ENCODE peak calls at places on chromosomes 6 and 20, in five cellular contexts. G is NCI-H748 treated with DMSO at 0.1 percent for 48 hours; V is cardiac fibroblast; O is Daoy; W is stimulated activated CD4-positive, alpha-beta T cell treated with anti-CD3 and anti-CD28 coated beads, Interleukin-15, amount 100 ng/mL, for 24 hours. Y is an unnamed sample.

GRCh38 chr20:57398901-57399535 is 7.8 kb downstream of the RBM38 start:
- DNase-seq in W (no peak), G (no peak), O (no peak), V (no peak), Y (no peak)

GRCh38 chr6:7617954-7618764 is 28.2 kb downstream of the SNRNP48 start:
- DNase-seq in O (peak), V (peak), G (no peak), W (peak), Y (no peak)

GRCh38 chr6:62102387-62102786 is 183.6 kb downstream of the KHDRBS2 start:
- DNase-seq in V (no peak), G (no peak), O (no peak), W (no peak), Y (no peak)

GRCh38 chr6:103675807-103676406 is 1183.8 kb downstream of the HACE1 start:
- DNase-seq in O (no peak), G (no peak), V (no peak), W (no peak), Y (no peak)

GRCh38 chr6:124226396-124226795 is 422.7 kb downstream of the NKAIN2 start:
- DNase-seq in V (peak), O (no peak), W (no peak), G (no peak), Y (no peak)

GRCh38 chr20:31869942-31870702 is at the start of the genes DUSP15 and TTLL9:
- DNase-seq in O (peak), G (no peak), V (no peak), W (peak), Y (no peak)

GRCh38 chr6:44630125-44631028 is 242.9 kb downstream of the CDC5L start:
- DNase-seq in W (peak), O (peak), V (peak), G (peak), Y (no peak)

GRCh38 chr20:58026361-58026760 is 202.1 kb downstream of the ANKRD60 start:
- DNase-seq in G (no peak), O (peak), W (no peak), V (no peak), Y (no peak)

GRCh38 chr20:48828734-48829460 is 1.1 kb upstream of the PREX1 start:
- DNase-seq in O (no peak), V (no peak), G (no peak), W (no peak), Y (no peak)

GRCh38 chr6:6811151-6812002 is 222.9 kb downstream of the LY86 start:
- DNase-seq in W (peak), G (peak), V (peak), O (peak), Y (no peak)

GRCh38 chr6:83073620-83074019 is 6.1 kb downstream of the DOP1A start:
- DNase-seq in V (no peak), G (no peak), O (no peak), W (no peak), Y (no peak)

GRCh38 chr6:131258816-131259476 is 123.7 kb downstream of the AKAP7 start:
- DNase-seq in G (no peak), O (no peak), V (no peak), W (no peak), Y (no peak)

GRCh38 chr6:134449781-134450180 is 131.9 kb upstream of the SGK1 start:
- DNase-seq in V (no peak), G (no peak), W (no peak), O (no peak), Y (no peak)

GRCh38 chr6:63066053-63066704 is 145.1 kb upstream of the FKBP1C start:
- DNase-seq in G (no peak), W (no peak), V (no peak), O (no peak), Y (no peak)

GRCh38 chr6:138814179-138814834 is 18.4 kb downstream of the ECT2L start:
- DNase-seq in G (peak), O (no peak), W (no peak), V (no peak), Y (no peak)

GRCh38 chr6:156783958-156784357 is 6.8 kb downstream of the ARID1B start:
- DNase-seq in V (no peak), O (no peak), G (no peak), W (no peak), Y (no peak)

GRCh38 chr6:71079707-71080106 is 122.8 kb upstream of the B3GAT2 start:
- DNase-seq in W (no peak), O (peak), G (no peak), V (peak), Y (no peak)

GRCh38 chr20:17700637-17701036 is 871 bp downstream of the BANF2 start:
- DNase-seq in V (no peak), G (no peak), W (no peak), O (no peak), Y (no peak)

GRCh38 chr6:6968731-6969552 is 138.8 kb upstream of the RREB1 start:
- DNase-seq in V (no peak), O (no peak), W (no peak), G (no peak), Y (no peak)

GRCh38 chr6:39339557-39340555 is 17.4 kb upstream of the KCNK16 start:
- DNase-seq in W (no peak), V (no peak), G (peak), O (no peak), Y (no peak)

GRCh38 chr6:106600329-106600728 is 29.0 kb downstream of the RTN4IP1 start:
- DNase-seq in W (no peak), V (no peak), G (no peak), O (no peak), Y (no peak)

GRCh38 chr20:43942661-43943285 is 28.1 kb downstream of the TOX2 start:
- DNase-seq in W (peak), G (no peak), V (peak), O (peak), Y (no peak)

GRCh38 chr6:17705428-17705777 is 1.3 kb downstream of the NUP153 start:
- DNase-seq in V (peak), W (no peak), O (peak), G (no peak), Y (no peak)

GRCh38 chr6:110557226-110557625 is 80.8 kb upstream of the SLC22A16 start:
- DNase-seq in O (no peak), V (no peak), G (no peak), W (no peak), Y (no peak)

GRCh38 chr6:117440558-117441525 is 15.1 kb upstream of the ROS1 start:
- DNase-seq in V (peak), O (peak), W (no peak), G (no peak), Y (no peak)

GRCh38 chr6:136889271-136890193 is 32.6 kb upstream of the SLC35D3 start:
- DNase-seq in W (no peak), O (no peak), G (peak), V (no peak), Y (no peak)

GRCh38 chr20:61814726-61815125 is 251.0 kb downstream of the TAF4 start:
- DNase-seq in W (no peak), V (no peak), G (no peak), O (no peak), Y (no peak)

GRCh38 chr6:41042167-41042566 is at the start of gene TSPO2:
- DNase-seq in V (no peak), W (no peak), O (no peak), G (no peak), Y (no peak)

GRCh38 chr20:7520361-7520760 is 419.9 kb downstream of the HAO1 start:
- DNase-seq in V (no peak), G (no peak), W (no peak), O (no peak), Y (no peak)

GRCh38 chr6:67608099-67608749 is 1026.9 kb upstream of the ADGRB3 start:
- DNase-seq in V (no peak), W (no peak), G (peak), O (no peak), Y (no peak)